ENCODE peak calls at places on chromosome 22, in nine cellular contexts. I, G, O, R, T, N, E, D and L are unnamed samples.

GRCh38 chr22:30858976-30859713 is 109.4 kb downstream of the MORC2 start:
- DNase-seq in I (no peak), G (no peak), O (no peak), R (no peak), T (no peak), N (no peak), E (peak; percentile 6), D (no peak), L (no peak)

GRCh38 chr22:31490496-31490925 is 869 bp upstream of the EIF4ENIF1 start:
- DNase-seq in I (peak; percentile 73), G (peak; percentile 82), O (peak; percentile 80), R (peak; percentile 97), T (peak; percentile 20), N (peak; percentile 39), E (peak; percentile 79), D (peak; percentile 84), L (peak; percentile 71)

GRCh38 chr22:27474711-27475547 is 326.6 kb downstream of the MN1 start:
- DNase-seq in I (no peak), G (peak; percentile 95), O (no peak), R (no peak), T (no peak), N (no peak), E (no peak), D (no peak), L (peak; percentile 97)

GRCh38 chr22:41092847-41093371 is 517 bp downstream of the EP300 start:
- DNase-seq in I (peak; percentile 68), G (peak; percentile 45), O (no peak), R (peak; percentile 83), T (no peak), N (peak; percentile 49), E (no peak), D (peak; percentile 26), L (peak; percentile 37)

GRCh38 chr22:39475337-39475736 is 18.5 kb downstream of the MGAT3 start:
- DNase-seq in I (no peak), G (no peak), O (no peak), R (peak; percentile 59), T (no peak), N (peak; percentile 44), E (no peak), D (no peak), L (no peak)

GRCh38 chr22:32775957-32776356 is 25.5 kb upstream of the TIMP3 start:
- DNase-seq in I (no peak), G (peak; percentile 35), O (no peak), R (peak; percentile 53), T (no peak), N (peak; percentile 14), E (no peak), D (no peak), L (no peak)

GRCh38 chr22:37782340-37783168 is 25.2 kb upstream of the GCAT start:
- DNase-seq in I (no peak), G (peak; percentile 97), O (no peak), R (no peak), T (no peak), N (no peak), E (no peak), D (no peak), L (no peak)

GRCh38 chr22:47807506-47807905 is 1045.1 kb downstream of the TBC1D22A start:
- DNase-seq in I (peak; percentile 18), G (no peak), O (no peak), R (no peak), T (no peak), N (no peak), E (no peak), D (no peak), L (no peak)

GRCh38 chr22:41021039-41021654 is 70.0 kb downstream of the RBX1 start:
- DNase-seq in I (peak; percentile 41), G (peak; percentile 20), O (no peak), R (peak; percentile 47), T (no peak), N (peak; percentile 18), E (no peak), D (no peak), L (no peak)